ENCODE peak calls at places on chromosomes 13 and 19, in four cellular contexts. W is Caco-2; U is CD8-positive, alpha-beta memory T cell; C is Peyer's patch. D is an unnamed sample.

GRCh38 chr13:113971471-113972231 is 2.2 kb downstream of the C13orf46 start:
- DNase-seq in W (no peak), U (peak; percentile 45), C (no peak), D (no peak)

GRCh38 chr19:44142014-44142523 is 715 bp downstream of the ZNF234 start:
- DNase-seq in W (peak; percentile 36), U (no peak), C (no peak), D (no peak)

GRCh38 chr13:45870232-45870631 is 18.7 kb upstream of the SIAH3 start:
- DNase-seq in W (no peak), U (no peak), C (no peak), D (no peak)

GRCh38 chr13:33204130-33204927 is 81.2 kb downstream of the STARD13 start:
- DNase-seq in W (no peak), U (no peak), C (no peak), D (no peak)

GRCh38 chr19:17210296-17210695 is 4.9 kb upstream of the USE1 start:
- DNase-seq in W (no peak), U (no peak), C (no peak), D (no peak)

GRCh38 chr19:10142701-10143375 is 23.1 kb upstream of the EIF3G start:
- DNase-seq in W (no peak), U (peak; percentile 71), C (peak; percentile 51), D (no peak)

GRCh38 chr13:109345433-109345941 is 440.9 kb downstream of the IRS2 start:
- DNase-seq in W (no peak), U (no peak), C (no peak), D (no peak)

GRCh38 chr19:29678484-29679106 is 13.3 kb downstream of the PLEKHF1 start:
- DNase-seq in W (no peak), U (no peak), C (no peak), D (no peak)

GRCh38 chr19:39499082-39499642 is 415 bp downstream of the DLL3 start:
- DNase-seq in W (no peak), U (no peak), C (no peak), D (no peak)

GRCh38 chr19:46736544-46737274 is 9.1 kb upstream of the FKRP start:
- DNase-seq in W (no peak), U (peak; percentile 40), C (no peak), D (no peak)

GRCh38 chr13:92103673-92104296 is 705.4 kb downstream of the GPC5 start:
- DNase-seq in W (peak; percentile 88), U (no peak), C (no peak), D (no peak)

GRCh38 chr13:39682788-39683187 is 27.3 kb downstream of the COG6 start:
- DNase-seq in W (no peak), U (no peak), C (no peak), D (no peak)

GRCh38 chr19:7199613-7200533 is 94.3 kb downstream of the INSR start:
- DNase-seq in W (peak; percentile 59), U (no peak), C (no peak), D (peak; percentile 25)

GRCh38 chr19:39363909-39364457 is 21.8 kb downstream of the SAMD4B start:
- DNase-seq in W (no peak), U (no peak), C (peak; percentile 22), D (no peak)

GRCh38 chr13:112685856-112686255 is 4.0 kb upstream of the ATP11A start:
- DNase-seq in W (peak; percentile 75), U (no peak), C (no peak), D (no peak)

GRCh38 chr19:56765107-56765506 is 75.4 kb downstream of the PEG3 start:
- DNase-seq in W (no peak), U (no peak), C (peak; percentile 16), D (no peak)

GRCh38 chr13:35855531-35856019 is 275.6 kb downstream of the DCLK1 start:
- DNase-seq in W (no peak), U (no peak), C (no peak), D (peak; percentile 27)

GRCh38 chr19:38670921-38671398 is 23.5 kb downstream of the ACTN4 start:
- DNase-seq in W (peak; percentile 73), U (no peak), C (no peak), D (no peak)

GRCh38 chr13:84455143-84455905 is 573.0 kb upstream of the SLITRK1 start:
- DNase-seq in W (no peak), U (no peak), C (no peak), D (no peak)

GRCh38 chr13:35984287-35984686 is 146.9 kb downstream of the DCLK1 start:
- DNase-seq in W (no peak), U (no peak), C (no peak), D (no peak)

GRCh38 chr19:9917322-9917721 is 19.0 kb downstream of the OLFM2 start:
- DNase-seq in W (peak; percentile 49), U (no peak), C (no peak), D (peak; percentile 80)

GRCh38 chr19:49889687-49890348 is 6.9 kb downstream of the IL4I1 start:
- DNase-seq in W (peak; percentile 90), U (peak; percentile 76), C (peak; percentile 70), D (peak; percentile 61)

GRCh38 chr13:97225533-97225932 is 3.4 kb downstream of the MBNL2 start:
- DNase-seq in W (no peak), U (no peak), C (no peak), D (no peak)

GRCh38 chr19:13255041-13255718 is 105.0 kb downstream of the IER2 start:
- DNase-seq in W (no peak), U (no peak), C (no peak), D (no peak)

GRCh38 chr19:54518844-54519243 is 16.2 kb downstream of the LAIR2 start:
- DNase-seq in W (no peak), U (no peak), C (no peak), D (no peak)

GRCh38 chr13:113978741-113979481 is 5.0 kb upstream of the C13orf46 start:
- DNase-seq in W (no peak), U (peak; percentile 26), C (no peak), D (no peak)

GRCh38 chr19:54133312-54133956 is 4.1 kb upstream of the CNOT3 start:
- DNase-seq in W (no peak), U (no peak), C (no peak), D (no peak)

GRCh38 chr13:109155301-109155761 is 525.9 kb downstream of the MYO16 start:
- DNase-seq in W (no peak), U (no peak), C (no peak), D (peak; percentile 73)

GRCh38 chr19:53311044-53311443 is 22.5 kb upstream of the ZNF845 start:
- DNase-seq in W (no peak), U (no peak), C (no peak), D (no peak)

GRCh38 chr19:14198384-14199376 is 7.3 kb downstream of the ADGRL1 start:
- DNase-seq in W (no peak), U (no peak), C (no peak), D (no peak)

GRCh38 chr19:33062902-33063301 is 1.8 kb downstream of the RHPN2 start:
- DNase-seq in W (no peak), U (no peak), C (no peak), D (no peak)

GRCh38 chr19:54792814-54793213 is 10.6 kb upstream of the KIR2DL4 start:
- DNase-seq in W (no peak), U (no peak), C (no peak), D (no peak)

GRCh38 chr19:39078436-39079200 is 5.5 kb upstream of the ACP7 start:
- DNase-seq in W (no peak), U (no peak), C (no peak), D (peak; percentile 96)

GRCh38 chr19:28606269-28607032 is 606.5 kb downstream of the UQCRFS1 start:
- DNase-seq in W (no peak), U (no peak), C (no peak), D (peak; percentile 18)

GRCh38 chr13:28564030-28564429 is 69.1 kb upstream of the FLT1 start:
- DNase-seq in W (no peak), U (no peak), C (no peak), D (no peak)

GRCh38 chr19:49210108-49210900 is 52.7 kb downstream of the TRPM4 start:
- DNase-seq in W (peak; percentile 57), U (no peak), C (no peak), D (peak; percentile 69)

GRCh38 chr19:48524728-48525127 is 13.1 kb upstream of the LMTK3 start:
- DNase-seq in W (no peak), U (no peak), C (no peak), D (no peak)

GRCh38 chr19:7230826-7231225 is 63.4 kb downstream of the INSR start:
- DNase-seq in W (no peak), U (no peak), C (no peak), D (no peak)

GRCh38 chr19:49712397-49712859 is 21.5 kb downstream of the CPT1C start:
- DNase-seq in W (peak; percentile 78), U (no peak), C (no peak), D (peak; percentile 96)

DNA sequence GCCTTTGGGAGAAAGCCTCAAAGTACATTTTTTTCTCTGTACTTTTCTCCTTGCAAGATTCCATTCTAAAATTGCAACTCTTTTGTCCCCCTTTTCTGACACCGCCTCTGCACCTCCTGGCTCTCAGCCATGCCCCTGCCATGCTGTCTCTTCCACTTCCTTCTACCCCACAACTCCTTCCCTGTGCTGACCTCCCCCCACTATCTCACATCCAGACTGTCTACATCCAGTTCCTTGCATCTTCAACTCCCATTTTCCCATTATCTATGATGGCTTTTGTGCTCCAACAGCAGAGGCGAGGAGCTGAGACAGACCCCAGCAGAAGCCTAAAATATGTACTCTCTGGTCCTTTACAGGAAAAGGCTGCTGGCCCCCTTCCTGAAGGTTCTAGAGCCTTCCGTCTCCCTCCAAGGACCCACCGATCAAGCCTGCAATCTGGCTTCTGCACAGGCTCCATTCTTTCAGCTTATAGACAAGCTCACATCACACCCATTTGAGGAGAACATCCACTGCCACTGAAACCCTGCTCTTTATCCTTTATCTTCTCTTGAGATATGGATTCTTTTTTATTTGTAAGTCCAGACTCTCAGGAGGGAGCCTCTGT is 50.2 kb downstream of the RFX2 start:
- DNase-seq in W (no peak), U (no peak), C (no peak), D (no peak)
- H3K4me1 ChIP-seq in W (peaks cover 43% of the 10 kb centered on the region), U (peaks cover 8% of the 10 kb centered on the region), C (peaks cover 80% of the 10 kb centered on the region), D (peaks cover 53% of the 10 kb centered on the region)

DNA sequence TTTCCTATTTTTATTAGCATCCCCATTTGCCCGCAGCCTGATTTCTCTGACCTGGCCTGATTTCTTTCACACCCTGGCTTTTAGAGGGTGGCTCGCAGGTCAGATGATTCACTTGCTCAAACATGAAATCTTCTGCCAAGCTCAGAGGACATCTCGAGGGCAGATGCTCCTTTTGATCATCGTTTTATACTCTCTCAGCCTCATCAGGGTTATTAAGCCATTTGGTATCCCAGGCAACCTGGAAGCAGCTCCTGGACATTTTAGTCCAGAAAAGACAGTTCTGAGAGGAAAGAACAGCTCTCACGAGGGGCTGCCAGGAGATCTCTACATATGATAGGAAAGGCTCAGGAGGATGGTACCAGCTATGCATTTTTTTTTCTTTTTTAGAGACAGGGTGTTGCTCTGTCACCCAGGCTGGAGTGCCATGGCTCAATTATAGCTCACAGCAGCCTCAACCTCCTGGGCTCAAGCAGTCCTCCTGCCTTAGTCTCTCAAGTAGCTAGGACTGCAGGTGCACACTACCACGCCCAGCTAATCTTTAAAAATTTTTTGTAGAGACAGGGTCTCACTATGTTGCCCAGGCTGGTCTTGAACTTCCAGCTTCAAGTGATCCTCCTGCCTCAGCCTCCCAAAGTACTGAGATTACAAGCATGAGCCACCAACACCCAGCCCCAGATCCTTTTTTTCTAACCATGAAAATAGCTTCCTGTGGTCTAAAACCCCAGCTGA is 165.4 kb downstream of the KATNAL1 start:
- DNase-seq in W (no peak), U (no peak), C (no peak), D (no peak)
- H3K4me1 ChIP-seq in W (peaks cover 24% of the 10 kb centered on the region), U (peaks cover 39% of the 10 kb centered on the region), C (no peaks in the 10 kb centered on the region), D (peaks cover 25% of the 10 kb centered on the region)

GRCh38 chr19:1417681-1418493 is 10.5 kb downstream of the DAZAP1 start:
- DNase-seq in W (no peak), U (no peak), C (no peak), D (no peak)
- H3K4me1 ChIP-seq in W (peaks cover 21% of the 10 kb centered on the region), U (peaks cover 22% of the 10 kb centered on the region), C (peaks cover 56% of the 10 kb centered on the region), D (peaks cover 10% of the 10 kb centered on the region)

GRCh38 chr13:111206148-111206547 is 91.0 kb downstream of the ARHGEF7 start:
- DNase-seq in W (no peak), U (no peak), C (no peak), D (no peak)
- H3K4me1 ChIP-seq in W (peaks cover 36% of the 10 kb centered on the region), U (peaks cover 32% of the 10 kb centered on the region), C (peaks cover 41% of the 10 kb centered on the region), D (peaks cover 12% of the 10 kb centered on the region)

GRCh38 chr13:62653371-62653770 is 1237.7 kb upstream of the PCDH20 start:
- DNase-seq in W (no peak), U (no peak), C (no peak), D (no peak)
- H3K4me1 ChIP-seq in W (no peaks in the 10 kb centered on the region), U (no peaks in the 10 kb centered on the region), C (no peaks in the 10 kb centered on the region), D (no peaks in the 10 kb centered on the region)

D was measured in A549.